ENCODE peak calls at places on chromosome 14, in six cellular contexts. D is right atrium auricular region, E is lower leg skin, Q is AG04450, A is prostate gland, U is AG10803. L is an unnamed sample.

GRCh38 chr14:33475623-33476022 is 475.3 kb downstream of the EGLN3 start:
- DNase-seq in D (no peak), E (no peak), Q (no peak), A (no peak), U (peak), L (peak)

GRCh38 chr14:96257056-96257455 is 1.0 kb downstream of the BDKRB1 start:
- DNase-seq in D (no peak), E (no peak), Q (no peak), A (no peak), U (no peak), L (no peak)

GRCh38 chr14:81023095-81023710 is 67.8 kb downstream of the TSHR start:
- DNase-seq in D (no peak), E (no peak), Q (no peak), A (no peak), U (no peak), L (no peak)

GRCh38 chr14:90451443-90451842 is 54.6 kb downstream of the CALM1 start:
- DNase-seq in D (no peak), E (peak), Q (no peak), A (no peak), U (no peak), L (no peak)

GRCh38 chr14:77139022-77139421 is 2.6 kb downstream of the ZDHHC22 start:
- DNase-seq in D (no peak), E (no peak), Q (no peak), A (no peak), U (no peak), L (no peak)

GRCh38 chr14:55434805-55435174 is 5.6 kb downstream of the TBPL2 start:
- DNase-seq in D (no peak), E (no peak), Q (no peak), A (no peak), U (no peak), L (no peak)

GRCh38 chr14:100362311-100362927 is 39.3 kb downstream of the SLC25A47 start:
- DNase-seq in D (no peak), E (no peak), Q (peak), A (no peak), U (no peak), L (no peak)

GRCh38 chr14:87745507-87746118 is 247.4 kb downstream of the GALC start:
- DNase-seq in D (no peak), E (no peak), Q (no peak), A (no peak), U (peak), L (peak)

GRCh38 chr14:63011609-63012008 is 33.6 kb downstream of the KCNH5 start:
- DNase-seq in D (no peak), E (no peak), Q (no peak), A (no peak), U (no peak), L (no peak)

GRCh38 chr14:22122227-22123187 is 448.9 kb upstream of the OR4E1 start:
- DNase-seq in D (no peak), E (no peak), Q (no peak), A (no peak), U (no peak), L (no peak)

GRCh38 chr14:102517412-102518062 is 8.0 kb upstream of the ANKRD9 start:
- DNase-seq in D (no peak), E (no peak), Q (no peak), A (no peak), U (no peak), L (no peak)
- TF ChIP-seq CTCF in D (no peak), E (no peak), Q (peak), A (no peak), U (no peak), L (no peak)

GRCh38 chr14:38207830-38208815 is at the start of gene SSTR1:
- DNase-seq in D (no peak), E (no peak), Q (no peak), A (no peak), U (peak), L (peak)
- H3K4me3 ChIP-seq in D (peak), E (peak), Q (peak), A (peak), U (peak), L (peak)

GRCh38 chr14:86646688-86647687 is 1117.0 kb downstream of the FLRT2 start:
- DNase-seq in D (no peak), E (no peak), Q (no peak), A (no peak), U (peak), L (peak)
- TF ChIP-seq CTCF in D (no peak), E (no peak), Q (no peak), A (no peak), U (no peak), L (no peak)

DNA sequence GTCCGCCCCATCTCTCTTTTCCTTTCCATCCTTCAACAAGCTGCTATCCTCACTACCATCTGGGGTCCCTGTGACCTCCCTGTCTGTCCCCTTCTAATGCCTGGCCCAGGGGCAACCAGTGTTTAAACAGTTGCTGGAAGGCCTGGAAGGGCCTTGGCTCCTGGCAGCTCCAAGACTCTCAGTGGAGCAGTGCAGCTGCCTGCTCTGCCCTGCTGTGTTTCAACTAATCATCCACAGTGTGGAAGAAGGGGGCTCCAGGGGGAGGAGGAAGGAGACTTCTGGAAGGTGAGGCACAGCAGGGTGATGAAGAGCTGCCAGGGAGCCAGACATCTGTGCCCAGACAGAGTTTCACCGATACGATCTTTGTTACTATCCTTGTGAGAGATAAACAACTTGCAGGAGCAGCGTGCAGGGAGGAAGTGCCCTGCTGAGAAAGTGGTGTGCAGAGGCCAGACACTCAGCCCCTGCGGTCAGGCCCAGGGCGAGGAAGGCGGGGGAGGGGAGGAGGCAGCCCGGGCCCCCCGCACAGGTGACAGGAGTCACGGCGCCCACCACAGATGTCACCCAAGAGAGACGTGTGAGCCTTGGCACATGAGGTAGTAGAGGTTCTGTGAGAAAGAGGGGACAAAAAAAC is 1061.8 kb downstream of the BCL11B start:
- DNase-seq in D (no peak), E (no peak), Q (no peak), A (no peak), U (no peak), L (no peak)
- H3K4me3 ChIP-seq in D (no peak), E (no peak), Q (no peak), A (no peak), U (no peak), L (no peak)

GRCh38 chr14:25484194-25484593 is 434.2 kb upstream of the STXBP6 start:
- DNase-seq in D (no peak), E (no peak), Q (no peak), A (no peak), U (no peak), L (no peak)
- TF ChIP-seq CTCF in D (no peak), E (no peak), Q (no peak), A (no peak), U (no peak), L (no peak)

GRCh38 chr14:101879212-101880015 is 85.0 kb upstream of the DYNC1H1 start:
- DNase-seq in D (no peak), E (peak), Q (no peak), A (no peak), U (no peak), L (no peak)
- H3K4me3 ChIP-seq in D (no peak), E (no peak), Q (no peak), A (no peak), U (no peak), L (no peak)

L was measured in cardiac fibroblast.